ENCODE peak calls at places on chromosome 18, in six cellular contexts. B, O, G, T, V and W are unnamed samples.

GRCh38 chr18:8949206-8949605 is 153.3 kb upstream of the NDUFV2 start:
- DNase-seq in V (no peak), O (no peak), T (no peak), B (no peak), G (no peak), W (no peak)

GRCh38 chr18:13618760-13619438 is 107.5 kb downstream of the FAM210A start:
- DNase-seq in O (no peak), G (no peak), V (peak; percentile 27), T (no peak), B (no peak), W (no peak)

GRCh38 chr18:76886112-76886511 is 63.8 kb downstream of the ZNF236 start:
- DNase-seq in V (no peak), O (no peak), B (no peak), T (no peak), G (no peak), W (no peak)

GRCh38 chr18:75375341-75375740 is 52.2 kb downstream of the SMIM21 start:
- DNase-seq in T (no peak), V (no peak), G (no peak), B (no peak), O (no peak), W (no peak)

GRCh38 chr18:55625875-55626274 is 37.9 kb upstream of the TCF4 start:
- DNase-seq in B (no peak), T (no peak), O (no peak), G (no peak), V (no peak), W (no peak)

GRCh38 chr18:66792466-66792865 is 188.6 kb upstream of the CDH19 start:
- DNase-seq in V (no peak), B (no peak), T (no peak), O (no peak), G (no peak), W (no peak)

GRCh38 chr18:7415081-7415894 is 151.8 kb upstream of the PTPRM start:
- DNase-seq in B (peak; percentile 87), O (no peak), G (no peak), T (no peak), V (no peak), W (no peak)

GRCh38 chr18:28995319-28995718 is 818.4 kb upstream of the CDH2 start:
- DNase-seq in B (no peak), O (no peak), G (no peak), V (no peak), T (no peak), W (no peak)

GRCh38 chr18:9700261-9700796 is 7.8 kb upstream of the RAB31 start:
- DNase-seq in V (no peak), B (no peak), T (no peak), O (no peak), G (no peak), W (no peak)

GRCh38 chr18:74996055-74996454 is 212.9 kb downstream of the PTGR3 start:
- DNase-seq in G (no peak), V (no peak), T (no peak), B (no peak), O (no peak), W (no peak)

GRCh38 chr18:8609711-8610441 is 639 bp downstream of the RAB12 start:
- DNase-seq in T (no peak), V (peak; percentile 78), G (no peak), O (peak; percentile 23), B (peak; percentile 19), W (no peak)

GRCh38 chr18:37361223-37362157 is 204.1 kb downstream of the CELF4 start:
- DNase-seq in O (no peak), T (no peak), V (no peak), B (no peak), G (peak; percentile 58), W (no peak)

GRCh38 chr18:41845563-41845962 is 109.5 kb upstream of the PIK3C3 start:
- DNase-seq in V (no peak), B (no peak), O (no peak), T (no peak), G (no peak), W (no peak)

GRCh38 chr18:54330768-54331548 is 26.7 kb downstream of the STARD6 start:
- DNase-seq in G (no peak), T (no peak), O (no peak), V (no peak), B (no peak), W (no peak)

GRCh38 chr18:78732273-78733210 is 247.1 kb upstream of the SALL3 start:
- DNase-seq in V (no peak), T (peak; percentile 40), G (no peak), B (no peak), O (no peak), W (no peak)

GRCh38 chr18:79917351-79918088 is 33.9 kb downstream of the SLC66A2 start:
- DNase-seq in G (peak; percentile 14), V (peak; percentile 61), O (no peak), B (no peak), T (peak; percentile 52), W (peak; percentile 33)

GRCh38 chr18:63936932-63937393 is 12.1 kb upstream of the HMSD start:
- DNase-seq in T (no peak), B (no peak), G (no peak), V (no peak), O (no peak), W (no peak)

GRCh38 chr18:63930774-63931354 is 18.2 kb upstream of the HMSD start:
- DNase-seq in T (no peak), V (no peak), O (no peak), B (no peak), G (no peak), W (no peak)

GRCh38 chr18:63940008-63940407 is 9.1 kb upstream of the HMSD start:
- DNase-seq in B (no peak), T (no peak), G (no peak), V (no peak), O (no peak), W (no peak)

GRCh38 chr18:63936156-63936931 is 12.8 kb upstream of the HMSD start:
- DNase-seq in B (peak; percentile 84), G (peak; percentile 59), V (peak; percentile 91), O (peak; percentile 81), T (peak; percentile 79), W (peak; percentile 79)
- TF ChIP-seq CTCF in B (peak; percentile 73), G (peak; percentile 28), V (peak; percentile 52), O (peak; percentile 84), T (peak; percentile 59), W (peak; percentile 86)

DNA sequence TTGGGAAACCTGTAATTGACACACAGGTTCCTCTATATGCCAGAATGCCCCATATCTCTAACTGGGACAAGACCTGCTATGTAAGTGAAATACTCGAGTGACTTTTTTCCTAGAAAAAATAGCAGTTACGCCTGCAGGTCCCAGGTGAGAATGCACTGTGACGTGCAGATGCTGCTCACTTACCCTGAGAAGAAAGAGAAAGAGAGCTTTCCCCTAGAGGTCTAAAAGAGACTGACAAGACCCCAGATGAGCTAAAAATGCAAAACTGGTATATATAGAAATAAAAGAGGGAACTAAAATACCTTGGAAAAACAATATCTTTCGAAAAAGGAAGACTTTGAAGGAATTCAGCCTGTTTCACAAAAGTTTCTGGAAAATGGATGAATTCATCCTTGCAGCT is 383.0 kb upstream of the DCC start:
- DNase-seq in O (no peak), V (no peak), B (no peak), T (no peak), G (no peak), W (no peak)
- TF ChIP-seq CTCF in O (no peak), V (no peak), B (no peak), T (no peak), G (no peak), W (no peak)

DNA sequence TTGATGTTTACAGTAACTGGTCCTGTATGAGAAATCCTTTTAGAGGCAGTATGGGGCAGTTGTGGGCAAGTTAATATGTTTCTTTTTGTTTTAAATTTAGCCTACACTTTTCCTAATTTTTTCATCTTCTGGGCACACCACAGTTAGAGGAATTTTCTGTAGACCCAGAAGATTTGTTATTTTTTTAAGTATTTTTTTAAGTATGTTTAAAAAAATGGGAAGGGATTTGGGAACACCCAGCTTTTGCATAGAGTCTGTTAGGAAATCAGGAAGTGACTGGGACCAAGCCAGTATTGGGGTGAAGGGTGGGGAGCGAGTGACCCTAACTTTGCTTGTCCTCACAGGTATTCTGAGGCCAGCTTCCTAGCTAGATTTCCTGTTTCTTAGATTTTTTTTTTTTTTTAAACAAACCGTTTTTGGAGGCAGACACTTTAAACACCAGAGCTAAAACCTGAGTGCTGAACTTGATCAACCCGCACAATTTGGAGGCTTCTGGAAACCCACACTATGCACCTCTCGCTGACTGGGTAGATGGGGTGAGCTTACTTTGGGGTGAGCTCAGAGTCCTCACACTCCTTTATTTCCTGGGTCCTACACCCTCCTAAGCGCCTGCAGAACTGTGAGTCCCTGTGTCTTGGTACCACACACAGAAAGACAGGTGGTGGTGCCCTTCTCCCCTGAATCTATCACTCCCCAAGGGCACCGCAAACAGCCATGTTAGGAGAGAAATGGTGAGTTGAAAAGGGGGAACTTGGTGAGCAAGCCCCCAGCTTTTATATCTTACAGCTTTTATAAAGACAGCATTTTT is 5.2 kb downstream of the GATA6 start:
- DNase-seq in G (no peak), O (no peak), B (no peak), T (no peak), V (no peak), W (no peak)
- TF ChIP-seq CTCF in G (no peak), O (no peak), B (no peak), T (no peak), V (no peak), W (peak; percentile 8)

GRCh38 chr18:49178736-49179135 is 228.0 kb upstream of the SMAD7 start:
- DNase-seq in G (no peak), V (no peak), B (no peak), T (no peak), O (no peak), W (no peak)
- TF ChIP-seq CTCF in G (no peak), V (peak; percentile 71), B (peak; percentile 46), T (no peak), O (peak; percentile 62), W (peak; percentile 63)

GRCh38 chr18:63676526-63676925 is 14.8 kb upstream of the SERPINB3 start:
- DNase-seq in O (no peak), G (no peak), V (no peak), B (peak; percentile 53), T (no peak), W (no peak)
- TF ChIP-seq CTCF in O (peak; percentile 28), G (no peak), V (peak; percentile 21), B (peak; percentile 68), T (no peak), W (peak; percentile 45)

DNA sequence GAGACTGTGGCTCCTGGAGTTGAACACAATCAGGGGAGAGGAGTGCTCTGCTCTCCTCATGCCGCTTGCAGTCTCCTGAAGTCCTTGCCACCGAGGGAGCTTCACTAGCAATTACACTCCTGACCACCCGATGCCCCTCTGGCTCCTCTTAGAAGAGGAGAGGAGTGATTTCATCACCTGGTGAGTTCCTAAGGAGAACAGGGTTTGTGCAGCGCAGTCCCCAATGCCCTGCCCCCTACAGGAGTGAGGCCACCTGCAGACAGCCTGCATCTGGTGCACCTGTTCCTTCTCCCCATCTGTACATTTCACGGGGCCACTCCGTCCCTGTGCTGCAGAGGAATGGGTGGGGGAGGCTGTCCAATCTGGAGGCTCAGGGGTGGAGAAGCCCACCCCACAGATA is 267.2 kb downstream of the HRH4 start:
- DNase-seq in V (no peak), B (no peak), O (no peak), T (no peak), G (no peak), W (no peak)
- TF ChIP-seq CTCF in V (no peak), B (peak; percentile 35), O (no peak), T (no peak), G (no peak), W (no peak)

GRCh38 chr18:48402953-48403352 is 6.2 kb downstream of the ZBTB7C start:
- DNase-seq in O (no peak), B (no peak), G (no peak), T (no peak), V (no peak), W (no peak)
- TF ChIP-seq CTCF in O (no peak), B (no peak), G (no peak), T (no peak), V (no peak), W (no peak)